ENCODE peak calls at places on chromosome 16, in six cellular contexts. One of them, this sample, is unnamed.

GRCh38 chr16:85781685-85782370 is 17.5 kb downstream of the EMC8 start:
- DNase-seq in pancreas: peak
- DNase-seq in smooth muscle cell of the brain vasculature: no peak
- DNase-seq in substantia nigra: peak
- DNase-seq in stimulated activated CD8-positive, alpha-beta memory T cell treated with anti-CD3 and anti-CD28 coated beads, Interleukin-7, amount 100 ng/mL, for 1 hour: no peak
- DNase-seq in AML-193: no peak
- DNase-seq in this sample: no peak

GRCh38 chr16:10182186-10182683 is at the start of gene GRIN2A:
- DNase-seq in smooth muscle cell of the brain vasculature: no peak
- DNase-seq in pancreas: no peak
- DNase-seq in AML-193: no peak
- DNase-seq in stimulated activated CD8-positive, alpha-beta memory T cell treated with anti-CD3 and anti-CD28 coated beads, Interleukin-7, amount 100 ng/mL, for 1 hour: no peak
- DNase-seq in substantia nigra: no peak
- DNase-seq in this sample: no peak

GRCh38 chr16:81380932-81381331 is 63.7 kb upstream of the CMIP start:
- DNase-seq in stimulated activated CD8-positive, alpha-beta memory T cell treated with anti-CD3 and anti-CD28 coated beads, Interleukin-7, amount 100 ng/mL, for 1 hour: no peak
- DNase-seq in substantia nigra: no peak
- DNase-seq in pancreas: no peak
- DNase-seq in AML-193: no peak
- DNase-seq in smooth muscle cell of the brain vasculature: no peak
- DNase-seq in this sample: no peak

GRCh38 chr16:7722761-7723160 is 390.1 kb downstream of the RBFOX1 start:
- DNase-seq in stimulated activated CD8-positive, alpha-beta memory T cell treated with anti-CD3 and anti-CD28 coated beads, Interleukin-7, amount 100 ng/mL, for 1 hour: no peak
- DNase-seq in substantia nigra: no peak
- DNase-seq in AML-193: no peak
- DNase-seq in smooth muscle cell of the brain vasculature: no peak
- DNase-seq in pancreas: no peak
- DNase-seq in this sample: no peak

GRCh38 chr16:68997564-68997963 is 107.9 kb upstream of the HAS3 start:
- DNase-seq in substantia nigra: no peak
- DNase-seq in stimulated activated CD8-positive, alpha-beta memory T cell treated with anti-CD3 and anti-CD28 coated beads, Interleukin-7, amount 100 ng/mL, for 1 hour: no peak
- DNase-seq in pancreas: no peak
- DNase-seq in AML-193: no peak
- DNase-seq in smooth muscle cell of the brain vasculature: no peak
- DNase-seq in this sample: no peak

GRCh38 chr16:4003166-4003565 is 113.1 kb downstream of the ADCY9 start:
- DNase-seq in smooth muscle cell of the brain vasculature: no peak
- DNase-seq in pancreas: no peak
- DNase-seq in stimulated activated CD8-positive, alpha-beta memory T cell treated with anti-CD3 and anti-CD28 coated beads, Interleukin-7, amount 100 ng/mL, for 1 hour: no peak
- DNase-seq in AML-193: no peak
- DNase-seq in substantia nigra: no peak
- DNase-seq in this sample: no peak

GRCh38 chr16:14007460-14007859 is 63.7 kb upstream of the MRTFB start:
- DNase-seq in pancreas: no peak
- DNase-seq in smooth muscle cell of the brain vasculature: no peak
- DNase-seq in AML-193: no peak
- DNase-seq in substantia nigra: no peak
- DNase-seq in stimulated activated CD8-positive, alpha-beta memory T cell treated with anti-CD3 and anti-CD28 coated beads, Interleukin-7, amount 100 ng/mL, for 1 hour: no peak
- DNase-seq in this sample: no peak

GRCh38 chr16:87445486-87445885 is 47.3 kb downstream of the ZCCHC14 start:
- DNase-seq in smooth muscle cell of the brain vasculature: no peak
- DNase-seq in stimulated activated CD8-positive, alpha-beta memory T cell treated with anti-CD3 and anti-CD28 coated beads, Interleukin-7, amount 100 ng/mL, for 1 hour: no peak
- DNase-seq in substantia nigra: no peak
- DNase-seq in pancreas: no peak
- DNase-seq in AML-193: no peak
- DNase-seq in this sample: no peak

GRCh38 chr16:83420206-83420760 is 387.5 kb upstream of the HSBP1 start:
- DNase-seq in stimulated activated CD8-positive, alpha-beta memory T cell treated with anti-CD3 and anti-CD28 coated beads, Interleukin-7, amount 100 ng/mL, for 1 hour: no peak
- DNase-seq in smooth muscle cell of the brain vasculature: peak
- DNase-seq in AML-193: no peak
- DNase-seq in pancreas: no peak
- DNase-seq in substantia nigra: no peak
- DNase-seq in this sample: no peak

GRCh38 chr16:89289428-89290395 is 72.2 kb downstream of the ZNF778 start:
- DNase-seq in substantia nigra: peak
- DNase-seq in stimulated activated CD8-positive, alpha-beta memory T cell treated with anti-CD3 and anti-CD28 coated beads, Interleukin-7, amount 100 ng/mL, for 1 hour: peak
- DNase-seq in pancreas: peak
- DNase-seq in smooth muscle cell of the brain vasculature: peak
- DNase-seq in AML-193: peak
- DNase-seq in this sample: peak

GRCh38 chr16:20941635-20941926 is 41.0 kb downstream of the LYRM1 start:
- DNase-seq in stimulated activated CD8-positive, alpha-beta memory T cell treated with anti-CD3 and anti-CD28 coated beads, Interleukin-7, amount 100 ng/mL, for 1 hour: no peak
- DNase-seq in pancreas: no peak
- DNase-seq in smooth muscle cell of the brain vasculature: no peak
- DNase-seq in AML-193: no peak
- DNase-seq in substantia nigra: no peak
- DNase-seq in this sample: no peak

GRCh38 chr16:30473231-30474061 is 904 bp downstream of the ITGAL start:
- DNase-seq in substantia nigra: no peak
- DNase-seq in AML-193: no peak
- DNase-seq in smooth muscle cell of the brain vasculature: no peak
- DNase-seq in pancreas: no peak
- DNase-seq in stimulated activated CD8-positive, alpha-beta memory T cell treated with anti-CD3 and anti-CD28 coated beads, Interleukin-7, amount 100 ng/mL, for 1 hour: no peak
- DNase-seq in this sample: peak

GRCh38 chr16:81264386-81264785 is 25.9 kb downstream of the BCO1 start:
- DNase-seq in smooth muscle cell of the brain vasculature: no peak
- DNase-seq in AML-193: no peak
- DNase-seq in substantia nigra: no peak
- DNase-seq in pancreas: no peak
- DNase-seq in stimulated activated CD8-positive, alpha-beta memory T cell treated with anti-CD3 and anti-CD28 coated beads, Interleukin-7, amount 100 ng/mL, for 1 hour: no peak
- DNase-seq in this sample: no peak

GRCh38 chr16:2296662-2297505 is 29.0 kb upstream of the RNPS1 start:
- DNase-seq in substantia nigra: no peak
- DNase-seq in smooth muscle cell of the brain vasculature: no peak
- DNase-seq in AML-193: peak
- DNase-seq in stimulated activated CD8-positive, alpha-beta memory T cell treated with anti-CD3 and anti-CD28 coated beads, Interleukin-7, amount 100 ng/mL, for 1 hour: no peak
- DNase-seq in pancreas: peak
- DNase-seq in this sample: no peak

GRCh38 chr16:8760021-8760420 is 37.4 kb downstream of the TMEM186 start:
- DNase-seq in AML-193: no peak
- DNase-seq in pancreas: no peak
- DNase-seq in stimulated activated CD8-positive, alpha-beta memory T cell treated with anti-CD3 and anti-CD28 coated beads, Interleukin-7, amount 100 ng/mL, for 1 hour: no peak
- DNase-seq in smooth muscle cell of the brain vasculature: no peak
- DNase-seq in substantia nigra: no peak
- DNase-seq in this sample: no peak

GRCh38 chr16:11139624-11140375 is 116.2 kb downstream of the SOCS1 start:
- DNase-seq in pancreas: no peak
- DNase-seq in smooth muscle cell of the brain vasculature: no peak
- DNase-seq in AML-193: no peak
- DNase-seq in substantia nigra: no peak
- DNase-seq in stimulated activated CD8-positive, alpha-beta memory T cell treated with anti-CD3 and anti-CD28 coated beads, Interleukin-7, amount 100 ng/mL, for 1 hour: no peak
- DNase-seq in this sample: no peak

GRCh38 chr16:14186007-14186953 is 115.2 kb downstream of the MRTFB start:
- DNase-seq in smooth muscle cell of the brain vasculature: peak
- DNase-seq in pancreas: no peak
- DNase-seq in AML-193: no peak
- DNase-seq in stimulated activated CD8-positive, alpha-beta memory T cell treated with anti-CD3 and anti-CD28 coated beads, Interleukin-7, amount 100 ng/mL, for 1 hour: no peak
- DNase-seq in substantia nigra: no peak
- DNase-seq in this sample: no peak

GRCh38 chr16:23836404-23837291 is 865 bp downstream of the PRKCB start:
- DNase-seq in stimulated activated CD8-positive, alpha-beta memory T cell treated with anti-CD3 and anti-CD28 coated beads, Interleukin-7, amount 100 ng/mL, for 1 hour: peak
- DNase-seq in pancreas: no peak
- DNase-seq in substantia nigra: peak
- DNase-seq in AML-193: peak
- DNase-seq in smooth muscle cell of the brain vasculature: no peak
- DNase-seq in this sample: peak

GRCh38 chr16:85577899-85578598 is 35.1 kb upstream of the GSE1 start:
- DNase-seq in smooth muscle cell of the brain vasculature: no peak
- DNase-seq in AML-193: no peak
- DNase-seq in pancreas: no peak
- DNase-seq in stimulated activated CD8-positive, alpha-beta memory T cell treated with anti-CD3 and anti-CD28 coated beads, Interleukin-7, amount 100 ng/mL, for 1 hour: no peak
- DNase-seq in substantia nigra: no peak
- DNase-seq in this sample: no peak

GRCh38 chr16:51549836-51550235 is 398.8 kb upstream of the SALL1 start:
- DNase-seq in AML-193: no peak
- DNase-seq in substantia nigra: no peak
- DNase-seq in stimulated activated CD8-positive, alpha-beta memory T cell treated with anti-CD3 and anti-CD28 coated beads, Interleukin-7, amount 100 ng/mL, for 1 hour: no peak
- DNase-seq in smooth muscle cell of the brain vasculature: no peak
- DNase-seq in pancreas: no peak
- DNase-seq in this sample: no peak

GRCh38 chr16:9275816-9276354 is 184.4 kb downstream of the HAPSTR1 start:
- DNase-seq in pancreas: no peak
- DNase-seq in AML-193: no peak
- DNase-seq in smooth muscle cell of the brain vasculature: no peak
- DNase-seq in substantia nigra: no peak
- DNase-seq in stimulated activated CD8-positive, alpha-beta memory T cell treated with anti-CD3 and anti-CD28 coated beads, Interleukin-7, amount 100 ng/mL, for 1 hour: no peak
- DNase-seq in this sample: no peak

GRCh38 chr16:31530405-31530804 is 2.7 kb downstream of the AHSP start:
- DNase-seq in pancreas: no peak
- DNase-seq in stimulated activated CD8-positive, alpha-beta memory T cell treated with anti-CD3 and anti-CD28 coated beads, Interleukin-7, amount 100 ng/mL, for 1 hour: no peak
- DNase-seq in smooth muscle cell of the brain vasculature: no peak
- DNase-seq in substantia nigra: no peak
- DNase-seq in AML-193: no peak
- DNase-seq in this sample: no peak

GRCh38 chr16:86525696-86526095 is 15.4 kb downstream of the FOXF1 start:
- DNase-seq in substantia nigra: no peak
- DNase-seq in stimulated activated CD8-positive, alpha-beta memory T cell treated with anti-CD3 and anti-CD28 coated beads, Interleukin-7, amount 100 ng/mL, for 1 hour: no peak
- DNase-seq in AML-193: no peak
- DNase-seq in pancreas: no peak
- DNase-seq in smooth muscle cell of the brain vasculature: no peak
- DNase-seq in this sample: no peak

This sample was measured in activated T-helper 1 cell treated with anti-CD3 and anti-CD28 coated beads, Interleukin-2, amount 50 U/mL, for 16 hours.